ENCODE peak calls at places on chromosomes 12 and 14, in nine cellular contexts. B, L, H, E, U, X, W, R and Q are unnamed samples.
A peak's percentile ranks its signal among the peaks of the same experiment; 100 is the strongest.

GRCh38 chr14:74882103-74882920 is 596 bp downstream of the DLST start:
- DNase-seq in H (no peak), B (peak; percentile 80), W (peak; percentile 58), E (peak; percentile 50), U (peak; percentile 65), L (peak; percentile 35), R (peak; percentile 63), X (peak; percentile 75), Q (no peak)

GRCh38 chr14:37546621-37547447 is 48.2 kb downstream of the FOXA1 start:
- DNase-seq in H (peak; percentile 4), X (peak; percentile 47), L (no peak), W (no peak), E (peak; percentile 2), B (peak; percentile 23), U (no peak), R (no peak), Q (peak; percentile 66)

GRCh38 chr14:75156901-75157300 is 19.5 kb downstream of the TMED10 start:
- DNase-seq in R (no peak), U (no peak), E (no peak), L (no peak), X (no peak), B (no peak), H (no peak), W (peak; percentile 57), Q (no peak)

GRCh38 chr14:58787601-58788000 is 149.8 kb downstream of the DACT1 start:
- DNase-seq in B (no peak), R (peak; percentile 28), L (no peak), W (no peak), H (no peak), X (no peak), E (no peak), U (no peak), Q (no peak)

GRCh38 chr12:3085341-3086125 is 8.4 kb downstream of the TSPAN9 start:
- DNase-seq in E (no peak), W (no peak), R (no peak), H (no peak), X (no peak), L (no peak), B (no peak), U (no peak), Q (no peak)

GRCh38 chr14:99737956-99738667 is 54.0 kb downstream of the CYP46A1 start:
- DNase-seq in E (no peak), R (no peak), H (no peak), U (no peak), X (no peak), L (no peak), B (no peak), W (no peak), Q (no peak)

GRCh38 chr14:51072976-51073375 is 21.9 kb downstream of the TRIM9 start:
- DNase-seq in B (no peak), H (no peak), E (no peak), U (no peak), L (no peak), X (no peak), R (no peak), W (no peak), Q (no peak)

GRCh38 chr12:51517800-51518199 is 73.2 kb upstream of the SCN8A start:
- DNase-seq in H (no peak), L (no peak), W (peak; percentile 37), X (no peak), E (no peak), U (peak; percentile 46), R (no peak), B (no peak), Q (no peak)

GRCh38 chr14:55454264-55455151 is 14.1 kb upstream of the TBPL2 start:
- DNase-seq in E (no peak), X (peak; percentile 87), W (peak; percentile 66), H (peak; percentile 87), B (peak; percentile 56), R (peak; percentile 71), U (peak; percentile 16), L (no peak), Q (peak; percentile 60)

GRCh38 chr12:15963271-15963670 is 52.1 kb downstream of the DERA start:
- DNase-seq in H (no peak), B (peak; percentile 33), X (no peak), L (no peak), R (peak; percentile 57), U (no peak), E (no peak), W (no peak), Q (no peak)

GRCh38 chr12:58455146-58455545 is 465.2 kb downstream of the LRIG3 start:
- DNase-seq in B (peak; percentile 37), X (peak; percentile 60), R (peak; percentile 51), W (peak; percentile 10), L (no peak), E (no peak), H (no peak), U (no peak), Q (no peak)

GRCh38 chr12:114817491-114818440 is 133.8 kb upstream of the TBX3 start:
- DNase-seq in X (no peak), U (no peak), E (no peak), R (no peak), L (no peak), H (peak; percentile 26), W (no peak), B (no peak), Q (no peak)

GRCh38 chr12:53299101-53299453 is 418 bp upstream of the MYG1 start:
- DNase-seq in X (peak; percentile 90), L (peak; percentile 31), E (no peak), B (peak; percentile 78), U (no peak), W (peak; percentile 99), R (peak; percentile 73), H (peak; percentile 39), Q (no peak)

GRCh38 chr14:96103560-96104460 is 64.6 kb downstream of the C14orf132 start:
- DNase-seq in U (no peak), H (no peak), R (no peak), E (no peak), W (no peak), B (no peak), L (no peak), X (no peak), Q (no peak)

GRCh38 chr12:1993871-1994371 is 10.3 kb downstream of the DCP1B start:
- DNase-seq in R (peak; percentile 47), E (no peak), B (peak; percentile 57), U (no peak), L (peak; percentile 11), W (no peak), H (no peak), X (peak; percentile 87), Q (no peak)

GRCh38 chr14:88987516-88987915 is 163.1 kb downstream of the TTC8 start:
- DNase-seq in B (no peak), E (no peak), X (no peak), W (no peak), R (no peak), U (no peak), L (no peak), H (no peak), Q (no peak)

GRCh38 chr12:64675795-64676194 is 65.5 kb downstream of the RASSF3 start:
- DNase-seq in E (no peak), B (peak; percentile 34), U (no peak), L (no peak), X (no peak), H (no peak), R (peak; percentile 74), W (no peak), Q (no peak)

GRCh38 chr14:24385524-24385923 is 13.3 kb upstream of the NYNRIN start:
- DNase-seq in X (no peak), W (no peak), B (no peak), H (no peak), R (no peak), E (no peak), L (no peak), U (no peak), Q (no peak)

GRCh38 chr12:52669426-52669825 is 10.8 kb downstream of the KRT1 start:
- DNase-seq in X (no peak), L (no peak), W (peak; percentile 57), E (no peak), U (no peak), B (no peak), H (no peak), R (no peak), Q (no peak)

GRCh38 chr12:72677187-72677586 is 405.0 kb downstream of the TRHDE start:
- DNase-seq in B (no peak), R (no peak), U (no peak), W (no peak), E (peak; percentile 59), X (no peak), H (no peak), L (no peak), Q (no peak)

DNA sequence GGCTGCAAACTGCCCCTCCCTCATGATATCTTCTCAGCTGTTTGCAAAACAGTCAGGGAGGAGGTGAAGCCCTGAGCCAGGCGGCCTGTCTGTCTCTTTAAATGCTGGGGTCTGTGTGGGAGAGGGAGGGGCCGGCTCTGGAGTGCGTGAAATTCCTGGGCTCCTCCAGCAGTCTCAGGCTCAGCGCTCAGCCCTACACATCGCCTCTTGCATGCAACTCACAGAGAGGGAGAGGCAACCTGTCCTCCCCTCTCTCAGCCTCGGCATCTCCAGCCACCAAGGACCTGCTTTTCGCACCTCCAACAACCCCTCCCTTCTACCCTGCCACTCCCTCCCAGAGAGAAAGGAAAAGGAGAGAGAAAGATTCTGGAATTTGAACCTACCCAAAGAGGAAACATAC is at the start of gene NRXN3:
- DNase-seq in H (no peak), B (no peak), E (peak; percentile 66), R (no peak), X (peak; percentile 6), W (no peak), L (no peak), U (peak; percentile 81), Q (no peak)
- H3K4me3 ChIP-seq in H (no peak within 1 kb of the TSS), B (no peak within 1 kb of the TSS), E (no peak within 1 kb of the TSS), R (no peak within 1 kb of the TSS), X (no peak within 1 kb of the TSS), W (peak within 1 kb of the TSS; percentile 29), L (no peak within 1 kb of the TSS), U (peak within 1 kb of the TSS; percentile 48), Q (no peak within 1 kb of the TSS)

GRCh38 chr12:4203772-4204376 is 69.7 kb upstream of the CCND2 start:
- DNase-seq in R (no peak), E (no peak), W (no peak), X (no peak), U (no peak), B (no peak), L (no peak), H (no peak), Q (no peak)
- H3K4me3 ChIP-seq in R (no peak overlapping the region), E (no peak overlapping the region), W (no peak overlapping the region), X (no peak overlapping the region), U (no peak overlapping the region), B (no peak overlapping the region), L (no peak overlapping the region), H (no peak overlapping the region), Q (no peak overlapping the region)

DNA sequence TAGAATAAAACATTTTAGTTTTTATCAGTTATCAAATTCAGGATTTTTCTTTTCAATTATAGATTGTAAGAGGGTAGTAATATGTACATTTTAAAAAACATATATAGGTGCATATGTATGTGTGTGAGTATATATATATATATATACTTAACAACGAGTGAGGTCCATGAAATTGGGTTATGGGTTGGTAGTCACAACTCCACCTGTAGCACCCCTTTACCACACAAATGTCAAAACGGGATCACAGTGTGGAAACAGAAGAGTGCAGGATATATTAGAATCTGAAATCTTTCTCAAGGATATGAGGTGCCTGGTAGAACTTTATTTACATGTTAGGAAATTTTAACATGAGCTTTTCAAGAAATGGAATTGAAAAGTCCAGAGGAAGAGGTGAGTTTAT is 31.3 kb downstream of the MIA2 start:
- DNase-seq in L (no peak), H (no peak), B (peak; percentile 36), E (peak; percentile 22), U (no peak), X (peak; percentile 77), W (no peak), R (peak; percentile 62), Q (no peak)
- H3K4me3 ChIP-seq in L (no peak overlapping the region), H (peak overlapping the region; percentile 27), B (peak overlapping the region; percentile 100), E (peak overlapping the region; percentile 59), U (no peak overlapping the region), X (peak overlapping the region; percentile 93), W (no peak overlapping the region), R (peak overlapping the region; percentile 96), Q (no peak overlapping the region)

GRCh38 chr14:60349663-60350365 is 100.8 kb downstream of the PPM1A start:
- DNase-seq in H (no peak), E (peak; percentile 70), L (no peak), B (peak; percentile 85), R (peak; percentile 80), U (peak; percentile 75), X (peak; percentile 81), W (peak; percentile 68), Q (no peak)
- H3K4me3 ChIP-seq in H (no peak overlapping the region), E (peak overlapping the region; percentile 10), L (no peak overlapping the region), B (peak overlapping the region; percentile 7), R (no peak overlapping the region), U (peak overlapping the region; percentile 21), X (no peak overlapping the region), W (no peak overlapping the region), Q (no peak overlapping the region)